ENCODE peak calls at places on chromosomes 11 and 22, in five cellular contexts. F is H1, P is neural progenitor cell, S is Karpas-422, N is hepatocyte. L is an unnamed sample.

GRCh38 chr22:46602025-46602424 is 18.2 kb upstream of the GRAMD4 start:
- DNase-seq in F (no peak), P (no peak), S (no peak), N (no peak), L (no peak)

GRCh38 chr11:289706-290620 is 1.0 kb downstream of the PGGHG start:
- DNase-seq in F (no peak), P (no peak), S (no peak), N (no peak), L (no peak)

GRCh38 chr22:49278357-49278756 is 549.3 kb downstream of the BRD1 start:
- DNase-seq in F (no peak), P (no peak), S (no peak), N (no peak), L (no peak)

GRCh38 chr11:114197799-114198500 is 98.2 kb upstream of the NNMT start:
- DNase-seq in F (no peak), P (no peak), S (no peak), N (peak; percentile 75), L (no peak)

GRCh38 chr22:26590525-26590858 is 560 bp upstream of the TPST2 start:
- DNase-seq in F (no peak), P (no peak), S (no peak), N (no peak), L (no peak)

GRCh38 chr11:134802598-134802997 is 390.6 kb upstream of the B3GAT1 start:
- DNase-seq in F (no peak), P (no peak), S (no peak), N (no peak), L (no peak)

GRCh38 chr22:46262449-46263207 is 515 bp downstream of the PKDREJ start:
- DNase-seq in F (peak; percentile 46), P (peak; percentile 74), S (no peak), N (peak; percentile 59), L (no peak)

GRCh38 chr22:30720263-30720837 is 25.7 kb downstream of the OSBP2 start:
- DNase-seq in F (no peak), P (no peak), S (no peak), N (no peak), L (no peak)

GRCh38 chr22:19455585-19456370 is 8.3 kb upstream of the C22orf39 start:
- DNase-seq in F (no peak), P (no peak), S (no peak), N (no peak), L (no peak)

GRCh38 chr11:129658558-129658882 is 157.1 kb upstream of the TMEM45B start:
- DNase-seq in F (peak; percentile 21), P (peak; percentile 25), S (no peak), N (no peak), L (no peak)

GRCh38 chr11:1405186-1406020 is 15.7 kb downstream of the BRSK2 start:
- DNase-seq in F (no peak), P (no peak), S (no peak), N (no peak), L (no peak)

GRCh38 chr11:68904458-68904847 is 762 bp downstream of the IGHMBP2 start:
- DNase-seq in F (no peak), P (no peak), S (no peak), N (peak; percentile 46), L (peak; percentile 18)

GRCh38 chr11:102680945-102681344 is 24.6 kb downstream of the MMP27 start:
- DNase-seq in F (no peak), P (no peak), S (no peak), N (no peak), L (no peak)

GRCh38 chr22:38718414-38718813 is 12.7 kb downstream of the GTPBP1 start:
- DNase-seq in F (no peak), P (peak; percentile 41), S (no peak), N (peak; percentile 86), L (no peak)

GRCh38 chr11:9580894-9581293 is 7.4 kb downstream of the WEE1 start:
- DNase-seq in F (no peak), P (no peak), S (no peak), N (no peak), L (no peak)

GRCh38 chr11:36577373-36577772 is 9.6 kb downstream of the RAG1 start:
- DNase-seq in F (no peak), P (no peak), S (no peak), N (no peak), L (no peak)

GRCh38 chr22:44541671-44542319 is 43.8 kb upstream of the RTL6 start:
- DNase-seq in F (no peak), P (no peak), S (no peak), N (no peak), L (no peak)
- H3K4me3 ChIP-seq in F (no peak overlapping the region), P (no peak overlapping the region), S (no peak overlapping the region), N (no peak overlapping the region), L (no peak overlapping the region)

GRCh38 chr11:131692961-131693360 is 322.5 kb downstream of the NTM start:
- DNase-seq in F (no peak), P (no peak), S (no peak), N (no peak), L (no peak)

GRCh38 chr11:131690362-131690761 is 319.9 kb downstream of the NTM start:
- DNase-seq in F (no peak), P (no peak), S (no peak), N (no peak), L (no peak)

GRCh38 chr11:131690776-131691557 is 320.6 kb downstream of the NTM start:
- DNase-seq in F (no peak), P (no peak), S (no peak), N (no peak), L (no peak)

GRCh38 chr11:131692151-131692550 is 321.7 kb downstream of the NTM start:
- DNase-seq in F (no peak), P (no peak), S (no peak), N (no peak), L (no peak)

DNA sequence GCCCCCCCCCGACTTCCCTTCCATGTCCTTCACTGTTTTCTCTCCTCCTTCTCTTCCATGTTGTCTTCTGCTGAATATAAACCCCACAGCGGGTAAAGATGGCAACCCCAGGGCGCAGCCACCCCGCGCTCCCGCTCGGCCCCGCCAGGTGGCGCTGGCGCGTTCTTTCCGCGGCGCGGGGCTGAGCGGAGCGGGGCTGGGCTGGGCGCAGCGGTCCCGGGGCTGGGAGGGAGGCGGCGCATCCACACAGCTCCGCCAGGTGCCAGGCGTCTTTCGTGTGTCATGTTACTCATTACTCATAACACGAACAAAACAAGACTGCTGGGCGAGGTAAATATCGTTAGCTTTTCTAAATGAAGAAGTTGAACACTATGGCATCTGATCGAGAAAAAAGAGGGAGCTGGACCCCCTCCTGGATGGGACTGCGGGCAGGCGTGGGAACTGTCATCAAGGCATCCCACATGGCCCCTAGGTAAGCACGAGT is 321.2 kb downstream of the NTM start:
- DNase-seq in F (no peak), P (peak; percentile 80), S (peak; percentile 58), N (peak; percentile 71), L (peak; percentile 63)
- H3K4me2 ChIP-seq in F (no peak overlapping the region), P (peak overlapping the region; percentile 43), S (no peak overlapping the region), N (peak overlapping the region; percentile 38), L (no peak overlapping the region)

DNA sequence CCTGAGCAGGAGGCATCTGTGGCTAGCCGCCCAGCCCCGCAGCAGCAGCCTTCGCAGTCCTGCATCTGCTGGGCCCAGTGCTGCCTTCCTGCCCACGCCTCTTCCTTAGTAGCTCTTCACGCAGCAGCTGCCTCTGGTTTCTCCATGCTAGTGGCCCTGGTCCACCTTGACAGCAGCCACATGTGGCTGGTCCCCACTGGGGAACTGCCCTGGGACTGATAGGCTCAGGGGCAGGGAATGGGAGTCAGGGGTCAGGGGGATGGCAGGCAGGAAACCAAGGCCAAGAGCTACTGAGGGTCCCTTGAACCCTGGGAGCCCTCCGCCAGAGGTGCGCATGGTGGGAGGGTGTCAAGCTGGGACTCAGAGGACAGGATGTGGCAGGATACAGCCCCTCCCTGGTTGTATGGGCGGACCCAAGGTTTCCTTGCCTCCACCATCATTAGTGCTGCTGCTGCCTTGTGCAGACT is 99.4 kb upstream of the PITPNB start:
- DNase-seq in F (no peak), P (no peak), S (no peak), N (no peak), L (no peak)
- H3K4me3 ChIP-seq in F (no peak overlapping the region), P (no peak overlapping the region), S (no peak overlapping the region), N (no peak overlapping the region), L (no peak overlapping the region)

GRCh38 chr11:34514597-34514996 is 1.0 kb upstream of the ELF5 start:
- DNase-seq in F (no peak), P (no peak), S (no peak), N (no peak), L (no peak)

GRCh38 chr11:34513674-34513995 is at the start of gene ELF5:
- DNase-seq in F (no peak), P (no peak), S (no peak), N (peak; percentile 37), L (no peak)

GRCh38 chr11:34510673-34511072 is 2.9 kb downstream of the ELF5 start:
- DNase-seq in F (no peak), P (no peak), S (no peak), N (no peak), L (no peak)

GRCh38 chr11:34514050-34514449 is 456 bp upstream of the ELF5 start:
- DNase-seq in F (no peak), P (no peak), S (no peak), N (no peak), L (no peak)

GRCh38 chr11:34512810-34513673 is 552 bp downstream of the ELF5 start:
- DNase-seq in F (peak; percentile 54), P (peak; percentile 84), S (peak; percentile 78), N (peak; percentile 73), L (peak; percentile 68)
- H3K4me2 ChIP-seq in F (no peak overlapping the region), P (no peak overlapping the region), S (no peak overlapping the region), N (peak overlapping the region; percentile 57), L (no peak overlapping the region)

GRCh38 chr11:11847082-11847481 is 5.3 kb downstream of the USP47 start:
- DNase-seq in F (no peak), P (no peak), S (no peak), N (no peak), L (no peak)

GRCh38 chr11:11843642-11844041 is 1.9 kb downstream of the USP47 start:
- DNase-seq in F (no peak), P (no peak), S (no peak), N (no peak), L (no peak)

GRCh38 chr11:11845066-11845465 is 3.3 kb downstream of the USP47 start:
- DNase-seq in F (no peak), P (no peak), S (no peak), N (peak; percentile 54), L (no peak)

GRCh38 chr11:11844272-11844671 is 2.5 kb downstream of the USP47 start:
- DNase-seq in F (no peak), P (no peak), S (no peak), N (no peak), L (no peak)

DNA sequence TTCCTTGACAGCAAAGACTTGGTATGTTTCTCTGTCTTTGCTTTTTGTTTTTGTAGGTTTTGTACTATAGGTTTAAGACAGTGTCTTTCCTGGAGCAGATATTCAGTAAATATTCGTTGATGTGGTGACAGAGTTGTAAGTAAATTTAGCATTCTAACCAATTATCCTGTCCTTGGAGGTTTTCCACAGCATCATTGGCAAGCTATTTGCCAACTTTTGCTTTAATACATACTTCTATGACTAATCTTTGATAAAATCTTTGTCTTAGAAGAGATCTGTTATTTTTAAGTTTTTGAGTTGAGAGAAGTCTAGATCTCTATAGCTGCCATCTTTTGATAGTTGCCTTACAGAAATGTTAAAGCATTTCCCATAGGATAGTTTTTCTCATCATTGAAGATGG is 3.8 kb downstream of the USP47 start:
- DNase-seq in F (no peak), P (no peak), S (no peak), N (no peak), L (no peak)
- H3K4me3 ChIP-seq in F (no peak overlapping the region), P (no peak overlapping the region), S (no peak overlapping the region), N (no peak overlapping the region), L (no peak overlapping the region)

DNA sequence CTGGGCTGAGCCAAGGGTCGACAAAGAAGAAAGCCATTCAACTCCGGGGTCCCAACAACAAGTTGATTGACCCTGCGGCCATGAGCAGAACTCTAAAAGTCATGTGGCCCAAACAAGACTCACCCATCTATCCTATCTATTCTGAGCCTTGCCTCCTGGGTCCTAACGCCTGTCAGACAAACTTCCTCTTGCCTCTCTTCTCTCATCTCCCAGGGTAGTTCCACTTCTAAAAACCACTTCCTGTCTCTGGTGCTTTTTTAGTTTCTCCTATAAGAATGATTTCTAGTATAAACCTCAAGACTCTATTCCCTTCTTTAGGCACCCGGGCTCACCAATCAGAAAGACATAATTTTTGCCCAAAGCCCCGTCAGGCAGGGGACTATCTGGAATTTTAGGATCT is 530.2 kb downstream of the DLG2 start:
- DNase-seq in F (no peak), P (no peak), S (no peak), N (no peak), L (peak; percentile 51)
- H3K4me2 ChIP-seq in F (no peak overlapping the region), P (no peak overlapping the region), S (no peak overlapping the region), N (no peak overlapping the region), L (peak overlapping the region; percentile 32)

L was measured in MM.1S.